ENCODE peak calls at places on chromosome 1, in nine cellular contexts. One of them, this sample, is unnamed.

GRCh38 chr1:48878191-48878940 is 101.7 kb upstream of the BEND5 start:
- DNase-seq in stomach: no peak
- DNase-seq in GM12878: no peak
- DNase-seq in fibroblast of mammary gland: peak; percentile 96
- DNase-seq in AG10803: peak; percentile 93
- DNase-seq in heart left ventricle: no peak
- DNase-seq in lower leg skin: no peak
- DNase-seq in pancreas: no peak
- DNase-seq in fibroblast of lung: peak; percentile 97
- DNase-seq in this sample: peak; percentile 82

GRCh38 chr1:30523055-30524020 is 200.0 kb downstream of the MATN1 start:
- DNase-seq in stomach: peak; percentile 5
- DNase-seq in lower leg skin: no peak
- DNase-seq in heart left ventricle: no peak
- DNase-seq in AG10803: peak; percentile 94
- DNase-seq in fibroblast of lung: peak; percentile 93
- DNase-seq in pancreas: no peak
- DNase-seq in GM12878: no peak
- DNase-seq in fibroblast of mammary gland: peak; percentile 82
- DNase-seq in this sample: peak; percentile 89

GRCh38 chr1:210244746-210245367 is 12.3 kb downstream of the SERTAD4 start:
- DNase-seq in GM12878: no peak
- DNase-seq in fibroblast of lung: peak; percentile 83
- DNase-seq in fibroblast of mammary gland: peak; percentile 35
- DNase-seq in heart left ventricle: no peak
- DNase-seq in stomach: no peak
- DNase-seq in AG10803: peak; percentile 79
- DNase-seq in lower leg skin: no peak
- DNase-seq in pancreas: no peak
- DNase-seq in this sample: no peak

GRCh38 chr1:185654199-185654951 is 79.8 kb upstream of the HMCN1 start:
- DNase-seq in stomach: no peak
- DNase-seq in heart left ventricle: no peak
- DNase-seq in fibroblast of mammary gland: no peak
- DNase-seq in fibroblast of lung: peak; percentile 51
- DNase-seq in GM12878: no peak
- DNase-seq in lower leg skin: no peak
- DNase-seq in pancreas: no peak
- DNase-seq in AG10803: peak; percentile 9
- DNase-seq in this sample: no peak

GRCh38 chr1:154774175-154774855 is 95.8 kb downstream of the KCNN3 start:
- DNase-seq in pancreas: no peak
- DNase-seq in GM12878: no peak
- DNase-seq in lower leg skin: no peak
- DNase-seq in fibroblast of mammary gland: no peak
- DNase-seq in heart left ventricle: no peak
- DNase-seq in AG10803: no peak
- DNase-seq in fibroblast of lung: no peak
- DNase-seq in stomach: no peak
- DNase-seq in this sample: no peak

GRCh38 chr1:184208622-184209021 is 157.1 kb downstream of the TSEN15 start:
- DNase-seq in heart left ventricle: no peak
- DNase-seq in lower leg skin: no peak
- DNase-seq in pancreas: no peak
- DNase-seq in AG10803: no peak
- DNase-seq in fibroblast of lung: no peak
- DNase-seq in stomach: no peak
- DNase-seq in GM12878: no peak
- DNase-seq in fibroblast of mammary gland: no peak
- DNase-seq in this sample: no peak

GRCh38 chr1:25805863-25806225 is 5.9 kb downstream of the SELENON start:
- DNase-seq in fibroblast of lung: peak; percentile 64
- DNase-seq in AG10803: peak; percentile 69
- DNase-seq in pancreas: no peak
- DNase-seq in fibroblast of mammary gland: peak; percentile 66
- DNase-seq in lower leg skin: no peak
- DNase-seq in stomach: peak; percentile 61
- DNase-seq in GM12878: no peak
- DNase-seq in heart left ventricle: peak; percentile 71
- DNase-seq in this sample: no peak

GRCh38 chr1:171817511-171818265 is 23.6 kb upstream of the DNM3 start:
- DNase-seq in fibroblast of lung: peak; percentile 78
- DNase-seq in stomach: no peak
- DNase-seq in lower leg skin: peak; percentile 75
- DNase-seq in fibroblast of mammary gland: peak; percentile 93
- DNase-seq in AG10803: peak; percentile 78
- DNase-seq in heart left ventricle: no peak
- DNase-seq in pancreas: no peak
- DNase-seq in GM12878: no peak
- DNase-seq in this sample: peak; percentile 86

GRCh38 chr1:155910621-155911121 is 478 bp downstream of the RIT1 start:
- DNase-seq in stomach: peak; percentile 32
- DNase-seq in heart left ventricle: no peak
- DNase-seq in GM12878: no peak
- DNase-seq in lower leg skin: peak; percentile 18
- DNase-seq in fibroblast of lung: peak; percentile 50
- DNase-seq in pancreas: no peak
- DNase-seq in fibroblast of mammary gland: peak; percentile 37
- DNase-seq in AG10803: no peak
- DNase-seq in this sample: no peak

GRCh38 chr1:60952566-60953215 is 129.7 kb upstream of the NFIA start:
- DNase-seq in GM12878: no peak
- DNase-seq in fibroblast of mammary gland: no peak
- DNase-seq in fibroblast of lung: no peak
- DNase-seq in heart left ventricle: no peak
- DNase-seq in lower leg skin: no peak
- DNase-seq in AG10803: no peak
- DNase-seq in pancreas: no peak
- DNase-seq in stomach: no peak
- DNase-seq in this sample: no peak

GRCh38 chr1:71919812-71920509 is 362.4 kb downstream of the NEGR1 start:
- DNase-seq in GM12878: no peak
- DNase-seq in fibroblast of lung: no peak
- DNase-seq in stomach: no peak
- DNase-seq in AG10803: no peak
- DNase-seq in heart left ventricle: no peak
- DNase-seq in pancreas: no peak
- DNase-seq in lower leg skin: no peak
- DNase-seq in fibroblast of mammary gland: no peak
- DNase-seq in this sample: no peak

GRCh38 chr1:108961752-108962486 is 1.4 kb downstream of the CLCC1 start:
- DNase-seq in fibroblast of mammary gland: peak; percentile 2
- DNase-seq in lower leg skin: no peak
- DNase-seq in GM12878: no peak
- DNase-seq in AG10803: no peak
- DNase-seq in stomach: no peak
- DNase-seq in heart left ventricle: no peak
- DNase-seq in pancreas: no peak
- DNase-seq in fibroblast of lung: no peak
- DNase-seq in this sample: no peak

GRCh38 chr1:246219508-246220030 is 287.5 kb downstream of the SMYD3 start:
- DNase-seq in GM12878: no peak
- DNase-seq in lower leg skin: no peak
- DNase-seq in stomach: no peak
- DNase-seq in AG10803: peak; percentile 21
- DNase-seq in fibroblast of mammary gland: peak; percentile 40
- DNase-seq in pancreas: no peak
- DNase-seq in fibroblast of lung: peak; percentile 58
- DNase-seq in heart left ventricle: no peak
- DNase-seq in this sample: peak; percentile 10

GRCh38 chr1:76867342-76868130 is at the start of gene ST6GALNAC5:
- DNase-seq in AG10803: peak; percentile 58
- DNase-seq in fibroblast of mammary gland: peak; percentile 13
- DNase-seq in pancreas: peak; percentile 54
- DNase-seq in lower leg skin: no peak
- DNase-seq in heart left ventricle: no peak
- DNase-seq in GM12878: no peak
- DNase-seq in fibroblast of lung: peak; percentile 50
- DNase-seq in stomach: no peak
- DNase-seq in this sample: no peak

GRCh38 chr1:10824821-10825540 is 28.5 kb upstream of the CASZ1 start:
- DNase-seq in fibroblast of mammary gland: peak; percentile 77
- DNase-seq in pancreas: no peak
- DNase-seq in heart left ventricle: no peak
- DNase-seq in fibroblast of lung: peak; percentile 85
- DNase-seq in lower leg skin: peak; percentile 37
- DNase-seq in GM12878: no peak
- DNase-seq in stomach: peak; percentile 58
- DNase-seq in AG10803: peak; percentile 39
- DNase-seq in this sample: peak; percentile 58

GRCh38 chr1:11413907-11414495 is 65.0 kb upstream of the DISP3 start:
- DNase-seq in GM12878: no peak
- DNase-seq in heart left ventricle: no peak
- DNase-seq in AG10803: no peak
- DNase-seq in lower leg skin: no peak
- DNase-seq in fibroblast of lung: no peak
- DNase-seq in fibroblast of mammary gland: no peak
- DNase-seq in stomach: no peak
- DNase-seq in pancreas: no peak
- DNase-seq in this sample: no peak

GRCh38 chr1:118986291-118986838 is 1.8 kb downstream of the TBX15 start:
- DNase-seq in stomach: no peak
- DNase-seq in pancreas: no peak
- DNase-seq in heart left ventricle: no peak
- DNase-seq in GM12878: no peak
- DNase-seq in lower leg skin: no peak
- DNase-seq in fibroblast of mammary gland: peak; percentile 58
- DNase-seq in fibroblast of lung: no peak
- DNase-seq in AG10803: peak; percentile 66
- DNase-seq in this sample: no peak

GRCh38 chr1:24959623-24959975 is 29.5 kb upstream of the RUNX3 start:
- DNase-seq in heart left ventricle: no peak
- DNase-seq in GM12878: no peak
- DNase-seq in lower leg skin: no peak
- DNase-seq in fibroblast of mammary gland: no peak
- DNase-seq in stomach: no peak
- DNase-seq in fibroblast of lung: no peak
- DNase-seq in AG10803: no peak
- DNase-seq in pancreas: no peak
- DNase-seq in this sample: no peak

GRCh38 chr1:208235983-208236761 is 8.0 kb downstream of the PLXNA2 start:
- DNase-seq in fibroblast of mammary gland: peak; percentile 47
- DNase-seq in GM12878: no peak
- DNase-seq in lower leg skin: no peak
- DNase-seq in stomach: peak; percentile 48
- DNase-seq in heart left ventricle: no peak
- DNase-seq in pancreas: no peak
- DNase-seq in fibroblast of lung: peak; percentile 80
- DNase-seq in AG10803: peak; percentile 76
- DNase-seq in this sample: peak; percentile 31

GRCh38 chr1:156848461-156849150 is 10.3 kb downstream of the INSRR start:
- DNase-seq in fibroblast of lung: peak; percentile 49
- DNase-seq in heart left ventricle: no peak
- DNase-seq in GM12878: no peak
- DNase-seq in lower leg skin: no peak
- DNase-seq in fibroblast of mammary gland: no peak
- DNase-seq in AG10803: no peak
- DNase-seq in pancreas: no peak
- DNase-seq in stomach: peak; percentile 73
- DNase-seq in this sample: no peak

GRCh38 chr1:15062479-15063099 is 91.0 kb upstream of the TMEM51 start:
- DNase-seq in heart left ventricle: no peak
- DNase-seq in stomach: no peak
- DNase-seq in lower leg skin: no peak
- DNase-seq in AG10803: no peak
- DNase-seq in pancreas: no peak
- DNase-seq in fibroblast of mammary gland: no peak
- DNase-seq in fibroblast of lung: no peak
- DNase-seq in GM12878: no peak
- DNase-seq in this sample: no peak
- TF ChIP-seq CTCF in heart left ventricle: no peak
- TF ChIP-seq CTCF in stomach: no peak
- TF ChIP-seq CTCF in lower leg skin: no peak
- TF ChIP-seq CTCF in AG10803: peak; percentile 56
- TF ChIP-seq CTCF in pancreas: peak; percentile 35
- TF ChIP-seq CTCF in fibroblast of mammary gland: peak; percentile 52
- TF ChIP-seq CTCF in fibroblast of lung: peak; percentile 61
- TF ChIP-seq CTCF in GM12878: no peak
- TF ChIP-seq CTCF in this sample: peak; percentile 54

DNA sequence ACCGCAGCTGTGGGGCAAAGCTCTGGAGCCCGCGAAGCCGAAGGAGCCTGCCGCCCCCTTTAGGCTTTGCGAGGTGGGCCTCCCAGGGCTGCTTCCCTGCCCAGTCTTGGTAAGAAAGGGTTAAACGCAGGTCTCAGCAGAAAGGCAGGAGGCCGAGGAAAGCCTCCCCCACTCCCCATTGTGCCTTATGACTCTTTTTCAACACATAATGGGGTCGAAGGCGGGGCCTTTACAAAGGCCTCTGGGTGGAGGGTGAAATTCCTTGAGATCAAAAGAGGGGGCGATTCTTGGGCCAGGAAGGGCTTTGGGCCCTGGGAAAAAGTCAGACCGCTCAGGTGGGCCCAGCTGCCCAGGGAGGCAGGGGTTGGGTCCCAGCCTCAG is 880 bp downstream of the ALPL start:
- DNase-seq in GM12878: no peak
- DNase-seq in fibroblast of mammary gland: no peak
- DNase-seq in stomach: no peak
- DNase-seq in pancreas: no peak
- DNase-seq in AG10803: no peak
- DNase-seq in heart left ventricle: no peak
- DNase-seq in lower leg skin: no peak
- DNase-seq in fibroblast of lung: no peak
- DNase-seq in this sample: no peak
- H3K4me3 ChIP-seq in GM12878: no peak overlapping the region
- H3K4me3 ChIP-seq in fibroblast of mammary gland: peak overlapping the region; percentile 38
- H3K4me3 ChIP-seq in stomach: peak overlapping the region; percentile 45
- H3K4me3 ChIP-seq in pancreas: peak overlapping the region; percentile 38
- H3K4me3 ChIP-seq in AG10803: no peak overlapping the region
- H3K4me3 ChIP-seq in heart left ventricle: peak overlapping the region; percentile 30
- H3K4me3 ChIP-seq in lower leg skin: no peak overlapping the region
- H3K4me3 ChIP-seq in fibroblast of lung: no peak overlapping the region
- H3K4me3 ChIP-seq in this sample: no peak overlapping the region

GRCh38 chr1:50271968-50272578 is 151.2 kb downstream of the DMRTA2 start:
- DNase-seq in GM12878: no peak
- DNase-seq in pancreas: peak; percentile 64
- DNase-seq in AG10803: peak; percentile 13
- DNase-seq in lower leg skin: no peak
- DNase-seq in heart left ventricle: no peak
- DNase-seq in stomach: peak; percentile 29
- DNase-seq in fibroblast of lung: no peak
- DNase-seq in fibroblast of mammary gland: peak; percentile 31
- DNase-seq in this sample: no peak
- TF ChIP-seq CTCF in GM12878: peak; percentile 66
- TF ChIP-seq CTCF in pancreas: peak; percentile 46
- TF ChIP-seq CTCF in AG10803: peak; percentile 66
- TF ChIP-seq CTCF in lower leg skin: no peak
- TF ChIP-seq CTCF in heart left ventricle: peak; percentile 43
- TF ChIP-seq CTCF in stomach: no peak
- TF ChIP-seq CTCF in fibroblast of lung: peak; percentile 33
- TF ChIP-seq CTCF in fibroblast of mammary gland: peak; percentile 67
- TF ChIP-seq CTCF in this sample: peak; percentile 74

DNA sequence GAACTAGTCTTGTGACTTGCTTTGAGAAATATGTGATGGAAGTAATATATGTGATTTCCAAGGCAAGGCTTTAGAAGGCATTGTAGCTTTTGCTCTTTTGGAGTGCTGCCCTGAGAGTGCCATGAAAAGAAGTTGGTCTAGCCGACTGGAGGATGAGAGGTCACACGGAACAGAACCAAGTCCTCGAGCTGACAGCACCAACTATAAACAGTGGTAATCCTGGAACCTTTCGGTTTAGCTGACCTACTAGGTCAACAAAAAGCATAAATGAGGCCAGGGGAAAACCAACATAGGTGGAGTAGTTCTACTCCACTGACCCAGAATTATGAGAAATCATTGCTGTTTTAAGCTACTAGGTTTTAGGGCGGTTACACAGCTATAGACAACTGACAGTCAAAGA is 1.4 kb downstream of the SELENOF start:
- DNase-seq in lower leg skin: no peak
- DNase-seq in AG10803: no peak
- DNase-seq in GM12878: peak; percentile 37
- DNase-seq in pancreas: no peak
- DNase-seq in heart left ventricle: no peak
- DNase-seq in stomach: no peak
- DNase-seq in fibroblast of lung: no peak
- DNase-seq in fibroblast of mammary gland: peak; percentile 25
- DNase-seq in this sample: no peak
- H3K4me3 ChIP-seq in lower leg skin: no peak overlapping the region
- H3K4me3 ChIP-seq in AG10803: peak overlapping the region; percentile 85
- H3K4me3 ChIP-seq in GM12878: peak overlapping the region; percentile 83
- H3K4me3 ChIP-seq in pancreas: peak overlapping the region; percentile 73
- H3K4me3 ChIP-seq in heart left ventricle: no peak overlapping the region
- H3K4me3 ChIP-seq in stomach: peak overlapping the region; percentile 93
- H3K4me3 ChIP-seq in fibroblast of lung: peak overlapping the region; percentile 85
- H3K4me3 ChIP-seq in fibroblast of mammary gland: peak overlapping the region; percentile 99
- H3K4me3 ChIP-seq in this sample: peak overlapping the region; percentile 84

This sample was measured in kidney epithelial cell.